ENCODE peak calls at places on chromosomes 11 and 22, in ten cellular contexts. Y, Z, G, K, I, N, Q, W, X and P are unnamed samples.

GRCh38 chr22:46067159-46068111 is 82.9 kb upstream of the PPARA start:
- DNase-seq in Q (peak; percentile 43), X (no peak), N (no peak), Y (no peak), G (peak; percentile 38), Z (no peak), K (no peak), W (peak; percentile 38), I (no peak), P (no peak)

GRCh38 chr22:27220349-27220748 is 563.0 kb downstream of the MIAT start:
- DNase-seq in G (no peak), Y (peak; percentile 74), I (no peak), N (peak; percentile 49), W (no peak), Z (no peak), Q (no peak), K (peak; percentile 89), X (peak; percentile 75), P (no peak)

GRCh38 chr22:32164084-32164894 is 5.2 kb upstream of the C22orf42 start:
- DNase-seq in Y (no peak), Z (no peak), G (no peak), I (no peak), X (no peak), K (no peak), N (no peak), W (no peak), Q (no peak), P (no peak)

GRCh38 chr11:110857885-110858555 is 145.8 kb upstream of the ARHGAP20 start:
- DNase-seq in N (peak; percentile 25), W (peak; percentile 15), I (no peak), K (peak; percentile 61), X (no peak), G (no peak), Q (no peak), Y (no peak), Z (no peak), P (no peak)

GRCh38 chr22:44337658-44338004 is 24.9 kb upstream of the SHISAL1 start:
- DNase-seq in K (peak; percentile 75), N (no peak), G (no peak), W (peak; percentile 90), Z (no peak), X (peak; percentile 81), Q (no peak), I (peak; percentile 38), Y (no peak), P (no peak)

GRCh38 chr11:64476866-64477265 is 114.2 kb upstream of the SLC22A12 start:
- DNase-seq in Z (no peak), I (no peak), X (no peak), G (no peak), Y (no peak), K (no peak), N (no peak), Q (no peak), W (no peak), P (no peak)

GRCh38 chr11:27088353-27088752 is 47.7 kb downstream of the BBOX1 start:
- DNase-seq in K (no peak), Q (no peak), I (no peak), X (peak; percentile 78), W (no peak), Z (no peak), N (no peak), G (no peak), Y (no peak), P (no peak)

GRCh38 chr22:49701380-49702067 is 126.1 kb downstream of the BRD1 start:
- DNase-seq in W (no peak), Z (no peak), K (no peak), I (no peak), N (no peak), G (no peak), Y (no peak), Q (no peak), X (no peak), P (no peak)

GRCh38 chr11:35237860-35238715 is 99.1 kb downstream of the CD44 start:
- DNase-seq in W (no peak), Z (peak; percentile 57), I (no peak), N (no peak), G (no peak), Y (no peak), Q (no peak), X (peak; percentile 73), K (no peak), P (no peak)

GRCh38 chr22:44723801-44724200 is 21.8 kb downstream of the PRR5 start:
- DNase-seq in W (no peak), K (peak; percentile 49), Z (no peak), G (no peak), I (peak; percentile 39), Q (no peak), Y (no peak), X (peak; percentile 48), N (no peak), P (no peak)

GRCh38 chr11:5367461-5368074 is 16.0 kb upstream of the OR51M1 start:
- DNase-seq in W (no peak), Y (no peak), Z (no peak), G (no peak), K (peak; percentile 93), Q (no peak), X (no peak), I (no peak), N (no peak), P (no peak)

GRCh38 chr22:48749555-48750227 is 1078.0 kb downstream of the BRD1 start:
- DNase-seq in K (no peak), W (no peak), Z (no peak), G (peak; percentile 40), X (no peak), Q (no peak), I (no peak), Y (no peak), N (no peak), P (no peak)

DNA sequence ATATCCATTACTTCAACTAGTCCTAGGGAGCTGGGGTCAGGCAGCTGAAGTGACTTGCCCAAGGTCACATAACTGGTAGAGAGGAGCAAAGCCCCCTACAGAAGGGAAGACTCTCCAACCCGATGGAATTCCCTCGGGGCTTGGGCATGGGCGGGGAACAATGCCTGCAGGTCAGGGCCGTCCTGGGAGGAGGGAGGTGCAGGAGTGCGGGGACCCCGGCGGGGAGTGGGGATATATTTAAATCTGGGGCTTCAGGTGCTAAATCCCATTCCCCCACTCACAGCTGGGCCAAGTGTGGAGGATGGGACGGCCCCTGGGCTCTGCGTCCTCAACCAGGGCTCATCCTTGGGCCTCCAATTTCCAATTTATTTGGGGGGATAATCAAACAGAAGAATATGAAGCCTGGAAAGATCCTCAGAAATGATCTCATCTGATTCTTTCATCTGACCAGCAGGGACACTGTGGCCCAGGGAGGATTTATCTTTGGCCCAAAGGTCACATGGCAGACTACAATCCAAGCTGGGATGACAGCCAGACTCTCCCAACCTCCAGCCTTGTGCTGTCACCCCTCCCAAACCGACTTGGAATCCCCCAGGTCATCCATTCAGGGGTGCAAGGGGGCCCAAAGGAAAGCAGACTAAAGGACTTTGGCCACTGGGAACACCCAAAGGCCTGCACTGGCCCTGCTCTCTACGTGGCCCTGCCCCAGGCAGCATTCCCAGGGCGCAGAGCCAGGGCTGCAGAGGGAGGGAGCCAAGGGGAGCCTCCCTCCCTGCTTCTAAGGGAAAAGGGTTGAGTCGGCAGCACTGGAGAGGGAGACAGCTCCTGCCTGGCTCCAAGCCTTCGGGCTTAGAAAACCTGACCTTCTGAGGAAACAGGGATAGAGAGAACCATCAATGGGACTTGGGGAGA is 8.7 kb upstream of the C1QTNF6 start:
- DNase-seq in N (peak; percentile 61), Q (peak; percentile 89), Z (no peak), Y (peak; percentile 46), X (peak; percentile 76), I (peak; percentile 77), W (peak; percentile 90), K (peak; percentile 79), G (peak; percentile 90), P (no peak)
- TF ChIP-seq CTCF in N (peak; percentile 29), Q (no peak), Z (no peak), Y (no peak), X (no peak), I (no peak), W (peak; percentile 23), K (peak; percentile 5), G (no peak), P (no peak)

GRCh38 chr11:118883368-118884071 is at the start of gene CXCR5:
- DNase-seq in Y (no peak), G (no peak), I (no peak), Z (no peak), Q (no peak), K (peak; percentile 35), W (no peak), X (no peak), N (no peak), P (peak; percentile 69)
- TF ChIP-seq CTCF in Y (no peak), G (no peak), I (no peak), Z (no peak), Q (peak; percentile 19), K (no peak), W (no peak), X (no peak), N (no peak), P (no peak)

DNA sequence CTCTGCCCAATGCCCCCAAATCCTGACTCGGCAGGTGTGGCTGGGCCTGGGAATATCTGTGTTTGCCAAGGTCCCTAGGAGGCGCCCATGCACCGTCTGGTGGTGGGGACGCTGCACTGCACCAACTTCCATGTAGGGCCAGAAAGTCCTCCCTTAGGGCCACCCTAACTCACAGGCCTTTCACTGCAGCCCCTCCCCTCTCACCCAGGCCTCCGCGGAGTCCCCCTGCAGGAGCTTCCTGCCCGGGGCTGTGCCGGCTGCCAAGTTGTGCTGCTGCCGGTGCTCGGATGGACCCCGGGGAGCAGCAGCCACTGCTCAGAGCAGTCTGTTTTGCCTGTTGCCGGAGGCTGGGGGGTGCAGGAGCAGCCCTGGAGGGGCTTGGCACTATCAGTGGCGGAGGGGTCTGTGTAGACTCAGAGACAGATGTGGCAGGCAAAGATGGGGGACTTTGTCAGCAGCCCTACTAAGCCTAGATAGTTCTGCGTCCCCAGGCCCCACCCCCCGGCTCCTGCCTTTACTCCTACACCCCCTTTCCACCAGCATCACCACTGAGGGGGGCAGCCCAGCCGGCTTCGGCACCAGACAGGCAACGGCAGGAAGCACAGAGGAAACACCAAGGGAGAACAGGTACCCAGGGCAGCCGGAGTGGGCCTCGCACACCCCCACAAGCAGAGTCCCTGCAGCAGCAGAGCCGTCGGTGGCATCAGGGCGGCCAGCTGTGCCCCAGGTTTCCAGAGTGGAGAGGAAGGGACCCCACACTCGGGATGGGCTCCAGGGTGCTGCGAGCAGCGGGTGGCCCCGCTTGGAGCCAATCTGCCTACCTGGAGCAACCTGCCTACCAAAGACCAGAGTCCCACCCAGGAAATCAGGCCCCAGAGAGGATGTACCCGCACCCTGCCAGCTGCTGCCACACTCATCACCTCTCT is 124.3 kb downstream of the TRIM29 start:
- DNase-seq in X (peak; percentile 66), G (peak; percentile 58), I (peak; percentile 61), Y (no peak), W (no peak), K (peak; percentile 10), N (no peak), Q (peak; percentile 76), Z (peak; percentile 72), P (no peak)
- TF ChIP-seq CTCF in X (peak; percentile 93), G (peak; percentile 74), I (peak; percentile 36), Y (peak; percentile 84), W (peak; percentile 56), K (peak; percentile 53), N (peak; percentile 51), Q (no peak), Z (peak; percentile 60), P (no peak)

GRCh38 chr11:82176945-82177344 is 556.7 kb downstream of the FAM181B start:
- DNase-seq in G (no peak), W (no peak), K (no peak), Y (no peak), Q (no peak), I (no peak), N (no peak), Z (no peak), X (no peak), P (no peak)

GRCh38 chr11:82176365-82176764 is 557.3 kb downstream of the FAM181B start:
- DNase-seq in K (no peak), Z (no peak), Q (no peak), W (no peak), X (no peak), I (no peak), Y (no peak), N (no peak), G (no peak), P (no peak)

GRCh38 chr11:82174610-82175009 is 559.1 kb downstream of the FAM181B start:
- DNase-seq in K (no peak), Z (no peak), X (no peak), W (no peak), Y (no peak), G (no peak), N (no peak), Q (no peak), I (no peak), P (no peak)
- TF ChIP-seq CTCF in K (no peak), Z (peak; percentile 66), X (peak; percentile 32), W (no peak), Y (no peak), G (no peak), N (no peak), Q (no peak), I (no peak), P (no peak)